ENCODE peak calls at places on chromosomes 1 and 21, in five cellular contexts. K is substantia nigra; Y is A172; U is T-cell; M is activated CD4-positive, CD25-positive, alpha-beta regulatory T cell treated with anti-CD3 and anti-CD28 coated beads, Interleukin-2, amount 50 U/mL, for 16 hours. L is an unnamed sample.

GRCh38 chr1:34657266-34657665 is 97.6 kb upstream of the GJB5 start:
- DNase-seq in K (no peak), Y (no peak), U (no peak), M (no peak), L (no peak)

GRCh38 chr1:95252422-95252821 is 18.4 kb downstream of the RWDD3 start:
- DNase-seq in K (no peak), Y (no peak), U (no peak), M (no peak), L (no peak)

GRCh38 chr1:228149341-228150020 is at the start of gene GJC2:
- DNase-seq in K (peak; percentile 84), Y (peak; percentile 89), U (no peak), M (no peak), L (no peak)

GRCh38 chr1:230561570-230561969 is 80.7 kb upstream of the COG2 start:
- DNase-seq in K (no peak), Y (no peak), U (no peak), M (no peak), L (no peak)

GRCh38 chr21:31184462-31184861 is 146.2 kb upstream of the KRTAP19-8 start:
- DNase-seq in K (no peak), Y (no peak), U (peak; percentile 42), M (peak; percentile 53), L (no peak)

GRCh38 chr1:100557606-100557953 is 19.6 kb downstream of the GPR88 start:
- DNase-seq in K (no peak), Y (no peak), U (no peak), M (no peak), L (no peak)

GRCh38 chr1:163071381-163072255 is 2.5 kb downstream of the RGS4 start:
- DNase-seq in K (peak; percentile 9), Y (peak; percentile 93), U (peak; percentile 10), M (no peak), L (peak; percentile 97)

GRCh38 chr1:5727871-5728643 is 264.2 kb downstream of the NPHP4 start:
- DNase-seq in K (no peak), Y (no peak), U (no peak), M (no peak), L (no peak)

GRCh38 chr1:107009286-107009685 is 47.2 kb upstream of the PRMT6 start:
- DNase-seq in K (no peak), Y (no peak), U (no peak), M (no peak), L (no peak)

GRCh38 chr21:27268290-27268689 is 301.4 kb upstream of the ADAMTS5 start:
- DNase-seq in K (no peak), Y (peak; percentile 66), U (no peak), M (no peak), L (no peak)

GRCh38 chr1:192951961-192952460 is 107.1 kb downstream of the UCHL5 start:
- DNase-seq in K (no peak), Y (peak; percentile 89), U (no peak), M (no peak), L (peak; percentile 75)

GRCh38 chr1:162942903-162943567 is 82.1 kb upstream of the CCDC190 start:
- DNase-seq in K (no peak), Y (no peak), U (no peak), M (no peak), L (no peak)

GRCh38 chr1:66981679-66982078 is 56.9 kb downstream of the MIER1 start:
- DNase-seq in K (peak; percentile 54), Y (peak; percentile 41), U (peak; percentile 54), M (no peak), L (no peak)

GRCh38 chr1:18599096-18599495 is 31.6 kb upstream of the PAX7 start:
- DNase-seq in K (no peak), Y (peak; percentile 19), U (no peak), M (no peak), L (no peak)

GRCh38 chr1:3029481-3029961 is 8.3 kb downstream of the ACTRT2 start:
- DNase-seq in K (no peak), Y (no peak), U (no peak), M (no peak), L (no peak)

L was measured in PC-3.